ENCODE peak calls at places on chromosome 12, in four cellular contexts. One of them, this sample, is unnamed.

GRCh38 chr12:109645194-109645593 is 68.4 kb upstream of the FAM222A start:
- DNase-seq in OCI-LY7: no peak
- DNase-seq in HCT116: no peak
- DNase-seq in fibroblast of lung: no peak
- DNase-seq in this sample: no peak

GRCh38 chr12:100913872-100914600 is 119.5 kb downstream of the ANO4 start:
- DNase-seq in OCI-LY7: no peak
- DNase-seq in HCT116: no peak
- DNase-seq in fibroblast of lung: no peak
- DNase-seq in this sample: no peak

GRCh38 chr12:122958198-122958888 is 7.9 kb downstream of the ABCB9 start:
- DNase-seq in HCT116: no peak
- DNase-seq in fibroblast of lung: peak
- DNase-seq in OCI-LY7: no peak
- DNase-seq in this sample: no peak

GRCh38 chr12:89185889-89186288 is 166.4 kb downstream of the DUSP6 start:
- DNase-seq in HCT116: no peak
- DNase-seq in OCI-LY7: no peak
- DNase-seq in fibroblast of lung: no peak
- DNase-seq in this sample: peak

GRCh38 chr12:53212931-53213330 is 5.9 kb upstream of the ITGB7 start:
- DNase-seq in fibroblast of lung: no peak
- DNase-seq in HCT116: no peak
- DNase-seq in OCI-LY7: no peak
- DNase-seq in this sample: no peak

GRCh38 chr12:50103767-50104321 is at the start of gene GPD1:
- DNase-seq in OCI-LY7: no peak
- DNase-seq in fibroblast of lung: peak
- DNase-seq in HCT116: peak
- DNase-seq in this sample: peak

GRCh38 chr12:52127683-52128450 is 48.4 kb downstream of the SMIM41 start:
- DNase-seq in OCI-LY7: no peak
- DNase-seq in HCT116: no peak
- DNase-seq in fibroblast of lung: no peak
- DNase-seq in this sample: no peak

GRCh38 chr12:2396448-2396871 is 343.7 kb downstream of the CACNA1C start:
- DNase-seq in fibroblast of lung: peak
- DNase-seq in OCI-LY7: no peak
- DNase-seq in HCT116: no peak
- DNase-seq in this sample: no peak

GRCh38 chr12:90695415-90695814 is 259.6 kb downstream of the CCER1 start:
- DNase-seq in fibroblast of lung: no peak
- DNase-seq in HCT116: no peak
- DNase-seq in OCI-LY7: no peak
- DNase-seq in this sample: peak

GRCh38 chr12:52197371-52198231 is 5.8 kb upstream of the KRT80 start:
- DNase-seq in OCI-LY7: no peak
- DNase-seq in fibroblast of lung: no peak
- DNase-seq in HCT116: no peak
- DNase-seq in this sample: no peak

GRCh38 chr12:51917041-51917590 is 9.8 kb downstream of the ACVRL1 start:
- DNase-seq in OCI-LY7: no peak
- DNase-seq in HCT116: no peak
- DNase-seq in fibroblast of lung: no peak
- DNase-seq in this sample: no peak

GRCh38 chr12:32290411-32290810 is 108.9 kb upstream of the FGD4 start:
- DNase-seq in HCT116: no peak
- DNase-seq in fibroblast of lung: peak
- DNase-seq in OCI-LY7: no peak
- DNase-seq in this sample: peak

GRCh38 chr12:93676408-93677194 is 574 bp upstream of the CRADD start:
- DNase-seq in OCI-LY7: no peak
- DNase-seq in fibroblast of lung: no peak
- DNase-seq in HCT116: no peak
- DNase-seq in this sample: no peak

GRCh38 chr12:3216726-3217682 is 139.8 kb downstream of the TSPAN9 start:
- DNase-seq in fibroblast of lung: peak
- DNase-seq in OCI-LY7: no peak
- DNase-seq in HCT116: peak
- DNase-seq in this sample: peak

GRCh38 chr12:23767834-23768233 is 181.6 kb downstream of the SOX5 start:
- DNase-seq in HCT116: no peak
- DNase-seq in fibroblast of lung: peak
- DNase-seq in OCI-LY7: no peak
- DNase-seq in this sample: no peak

GRCh38 chr12:82383930-82384513 is 25.7 kb downstream of the METTL25 start:
- DNase-seq in fibroblast of lung: peak
- DNase-seq in HCT116: no peak
- DNase-seq in OCI-LY7: peak
- DNase-seq in this sample: peak

GRCh38 chr12:110776410-110776809 is 33.7 kb upstream of the PPP1CC start:
- DNase-seq in HCT116: no peak
- DNase-seq in fibroblast of lung: no peak
- DNase-seq in OCI-LY7: peak
- DNase-seq in this sample: no peak

GRCh38 chr12:65364021-65364420 is 85.5 kb downstream of the MSRB3 start:
- DNase-seq in OCI-LY7: no peak
- DNase-seq in fibroblast of lung: peak
- DNase-seq in HCT116: no peak
- DNase-seq in this sample: no peak

GRCh38 chr12:109334887-109335286 is 12.8 kb upstream of the MYO1H start:
- DNase-seq in HCT116: no peak
- DNase-seq in fibroblast of lung: no peak
- DNase-seq in OCI-LY7: no peak
- DNase-seq in this sample: no peak

GRCh38 chr12:67141405-67142018 is 127.6 kb upstream of the CAND1 start:
- DNase-seq in HCT116: no peak
- DNase-seq in fibroblast of lung: no peak
- DNase-seq in OCI-LY7: no peak
- DNase-seq in this sample: no peak

GRCh38 chr12:52097045-52097666 is 17.7 kb downstream of the SMIM41 start:
- DNase-seq in OCI-LY7: no peak
- DNase-seq in HCT116: no peak
- DNase-seq in fibroblast of lung: no peak
- DNase-seq in this sample: no peak

GRCh38 chr12:108565976-108566375 is 3.6 kb downstream of the ISCU start:
- DNase-seq in HCT116: peak
- DNase-seq in fibroblast of lung: peak
- DNase-seq in OCI-LY7: peak
- DNase-seq in this sample: peak

GRCh38 chr12:40033260-40033649 is 72.6 kb downstream of the SLC2A13 start:
- DNase-seq in OCI-LY7: no peak
- DNase-seq in fibroblast of lung: no peak
- DNase-seq in HCT116: no peak
- DNase-seq in this sample: no peak

GRCh38 chr12:112362309-112362708 is 19.9 kb downstream of the HECTD4 start:
- DNase-seq in HCT116: no peak
- DNase-seq in fibroblast of lung: no peak
- DNase-seq in OCI-LY7: no peak
- DNase-seq in this sample: no peak

GRCh38 chr12:109775172-109775881 is 57.9 kb downstream of the TRPV4 start:
- DNase-seq in HCT116: no peak
- DNase-seq in OCI-LY7: peak
- DNase-seq in fibroblast of lung: peak
- DNase-seq in this sample: peak

GRCh38 chr12:131094831-131095805 is 141.4 kb downstream of the ADGRD1 start:
- DNase-seq in fibroblast of lung: no peak
- DNase-seq in HCT116: no peak
- DNase-seq in OCI-LY7: no peak
- DNase-seq in this sample: no peak

GRCh38 chr12:94244165-94245133 is 96.1 kb downstream of the PLXNC1 start:
- DNase-seq in HCT116: no peak
- DNase-seq in fibroblast of lung: no peak
- DNase-seq in OCI-LY7: peak
- DNase-seq in this sample: no peak

GRCh38 chr12:53004582-53004981 is 1.7 kb upstream of the EIF4B start:
- DNase-seq in HCT116: no peak
- DNase-seq in OCI-LY7: no peak
- DNase-seq in fibroblast of lung: peak
- DNase-seq in this sample: no peak

GRCh38 chr12:92312463-92312970 is 166.9 kb upstream of the BTG1 start:
- DNase-seq in fibroblast of lung: no peak
- DNase-seq in OCI-LY7: no peak
- DNase-seq in HCT116: no peak
- DNase-seq in this sample: peak

GRCh38 chr12:113298861-113299545 is 35.9 kb downstream of the SLC8B1 start:
- DNase-seq in fibroblast of lung: peak
- DNase-seq in OCI-LY7: no peak
- DNase-seq in HCT116: no peak
- DNase-seq in this sample: no peak

GRCh38 chr12:6772331-6772695 is at the start of gene LAG3:
- DNase-seq in HCT116: no peak
- DNase-seq in OCI-LY7: no peak
- DNase-seq in fibroblast of lung: no peak
- DNase-seq in this sample: no peak

GRCh38 chr12:109993091-109993490 is 3.1 kb downstream of the GIT2 start:
- DNase-seq in OCI-LY7: no peak
- DNase-seq in HCT116: no peak
- DNase-seq in fibroblast of lung: peak
- DNase-seq in this sample: no peak

GRCh38 chr12:51827925-51828818 is 20.3 kb downstream of the FIGNL2 start:
- DNase-seq in HCT116: no peak
- DNase-seq in fibroblast of lung: peak
- DNase-seq in OCI-LY7: no peak
- DNase-seq in this sample: peak

GRCh38 chr12:96427269-96427729 is 27.1 kb upstream of the CDK17 start:
- DNase-seq in HCT116: peak
- DNase-seq in OCI-LY7: no peak
- DNase-seq in fibroblast of lung: peak
- DNase-seq in this sample: peak

GRCh38 chr12:67410667-67411067 is 141.5 kb downstream of the CAND1 start:
- DNase-seq in fibroblast of lung: no peak
- DNase-seq in OCI-LY7: no peak
- DNase-seq in HCT116: no peak
- DNase-seq in this sample: no peak

GRCh38 chr12:102396276-102396675 is 84.1 kb downstream of the IGF1 start:
- DNase-seq in OCI-LY7: no peak
- DNase-seq in fibroblast of lung: no peak
- DNase-seq in HCT116: no peak
- DNase-seq in this sample: no peak

GRCh38 chr12:60834806-60835205 is 1239.0 kb downstream of the SLC16A7 start:
- DNase-seq in OCI-LY7: no peak
- DNase-seq in fibroblast of lung: no peak
- DNase-seq in HCT116: no peak
- DNase-seq in this sample: no peak

GRCh38 chr12:57905812-57906475 is 35.4 kb upstream of the ATP23 start:
- DNase-seq in HCT116: no peak
- DNase-seq in fibroblast of lung: no peak
- DNase-seq in OCI-LY7: no peak
- DNase-seq in this sample: no peak

GRCh38 chr12:57908511-57908910 is 32.9 kb upstream of the ATP23 start:
- DNase-seq in fibroblast of lung: no peak
- DNase-seq in OCI-LY7: no peak
- DNase-seq in HCT116: no peak
- DNase-seq in this sample: no peak

GRCh38 chr12:57904848-57905811 is 36.2 kb upstream of the ATP23 start:
- DNase-seq in fibroblast of lung: peak
- DNase-seq in OCI-LY7: peak
- DNase-seq in HCT116: peak
- DNase-seq in this sample: peak

GRCh38 chr12:57907281-57907680 is 34.1 kb upstream of the ATP23 start:
- DNase-seq in OCI-LY7: no peak
- DNase-seq in HCT116: no peak
- DNase-seq in fibroblast of lung: no peak
- DNase-seq in this sample: no peak

GRCh38 chr12:57906821-57907220 is 34.5 kb upstream of the ATP23 start:
- DNase-seq in OCI-LY7: no peak
- DNase-seq in HCT116: no peak
- DNase-seq in fibroblast of lung: no peak
- DNase-seq in this sample: no peak
- H2AFZ ChIP-seq in OCI-LY7: no peak
- H2AFZ ChIP-seq in HCT116: no peak
- H2AFZ ChIP-seq in fibroblast of lung: no peak
- H2AFZ ChIP-seq in this sample: no peak

GRCh38 chr12:107320031-107320928 is 226.9 kb upstream of the CRY1 start:
- DNase-seq in OCI-LY7: no peak
- DNase-seq in HCT116: no peak
- DNase-seq in fibroblast of lung: peak
- DNase-seq in this sample: peak

GRCh38 chr12:107319536-107320030 is 226.2 kb upstream of the CRY1 start:
- DNase-seq in HCT116: no peak
- DNase-seq in fibroblast of lung: peak
- DNase-seq in OCI-LY7: no peak
- DNase-seq in this sample: no peak

GRCh38 chr12:107318554-107318803 is 225.1 kb upstream of the CRY1 start:
- DNase-seq in OCI-LY7: no peak
- DNase-seq in HCT116: no peak
- DNase-seq in fibroblast of lung: no peak
- DNase-seq in this sample: peak

GRCh38 chr12:107317751-107318553 is 224.6 kb upstream of the CRY1 start:
- DNase-seq in fibroblast of lung: peak
- DNase-seq in HCT116: peak
- DNase-seq in OCI-LY7: no peak
- DNase-seq in this sample: peak

GRCh38 chr12:107318804-107319535 is 225.6 kb upstream of the CRY1 start:
- DNase-seq in fibroblast of lung: peak
- DNase-seq in HCT116: no peak
- DNase-seq in OCI-LY7: no peak
- DNase-seq in this sample: peak
- H2AFZ ChIP-seq in fibroblast of lung: no peak
- H2AFZ ChIP-seq in HCT116: no peak
- H2AFZ ChIP-seq in OCI-LY7: no peak
- H2AFZ ChIP-seq in this sample: peak

GRCh38 chr12:78760906-78761305 is 103.7 kb upstream of the SYT1 start:
- DNase-seq in HCT116: no peak
- DNase-seq in OCI-LY7: no peak
- DNase-seq in fibroblast of lung: no peak
- DNase-seq in this sample: no peak

GRCh38 chr12:78764913-78765312 is 99.7 kb upstream of the SYT1 start:
- DNase-seq in HCT116: no peak
- DNase-seq in OCI-LY7: no peak
- DNase-seq in fibroblast of lung: no peak
- DNase-seq in this sample: no peak

GRCh38 chr12:78759387-78759786 is 105.2 kb upstream of the SYT1 start:
- DNase-seq in fibroblast of lung: peak
- DNase-seq in HCT116: no peak
- DNase-seq in OCI-LY7: no peak
- DNase-seq in this sample: peak
- H2AFZ ChIP-seq in fibroblast of lung: peak
- H2AFZ ChIP-seq in HCT116: peak
- H2AFZ ChIP-seq in OCI-LY7: no peak
- H2AFZ ChIP-seq in this sample: peak

GRCh38 chr12:612293-612692 is 51.0 kb downstream of the NINJ2 start:
- DNase-seq in HCT116: no peak
- DNase-seq in OCI-LY7: no peak
- DNase-seq in fibroblast of lung: no peak
- DNase-seq in this sample: no peak

GRCh38 chr12:612886-613285 is 50.4 kb downstream of the NINJ2 start:
- DNase-seq in HCT116: no peak
- DNase-seq in OCI-LY7: no peak
- DNase-seq in fibroblast of lung: no peak
- DNase-seq in this sample: no peak

GRCh38 chr12:615620-616019 is 47.6 kb downstream of the NINJ2 start:
- DNase-seq in OCI-LY7: no peak
- DNase-seq in HCT116: no peak
- DNase-seq in fibroblast of lung: no peak
- DNase-seq in this sample: no peak

GRCh38 chr12:614727-615060 is 48.6 kb downstream of the NINJ2 start:
- DNase-seq in OCI-LY7: no peak
- DNase-seq in HCT116: no peak
- DNase-seq in fibroblast of lung: no peak
- DNase-seq in this sample: no peak

GRCh38 chr12:613996-614726 is 49.1 kb downstream of the NINJ2 start:
- DNase-seq in fibroblast of lung: peak
- DNase-seq in OCI-LY7: peak
- DNase-seq in HCT116: no peak
- DNase-seq in this sample: no peak
- H2AFZ ChIP-seq in fibroblast of lung: no peak
- H2AFZ ChIP-seq in OCI-LY7: peak
- H2AFZ ChIP-seq in HCT116: no peak
- H2AFZ ChIP-seq in this sample: no peak